ENCODE peak calls at places on chromosomes 2 and 18, in five cellular contexts. N is HCT116, H is GM23338, G is PC-3, E is OCI-LY7. D is an unnamed sample. For H4K20me1, the result is how much of the 10 kb centered on the place peaks cover.

GRCh38 chr2:200618590-200619021 is 32.8 kb downstream of the AOX1 start:
- DNase-seq in G (peak), H (no peak), N (no peak), E (peak), D (peak)

GRCh38 chr2:27053321-27053720 is 1.9 kb downstream of the AGBL5 start:
- DNase-seq in N (no peak), H (no peak), G (no peak), E (no peak), D (no peak)

GRCh38 chr2:221997100-221997499 is 301.7 kb downstream of the PAX3 start:
- DNase-seq in H (peak), N (peak), G (peak), E (no peak), D (peak)

GRCh38 chr18:58307441-58307840 is 263.4 kb downstream of the NEDD4L start:
- DNase-seq in H (no peak), E (no peak), N (no peak), G (no peak), D (no peak)

GRCh38 chr2:128563348-128563687 is 244.7 kb upstream of the HS6ST1 start:
- DNase-seq in E (no peak), H (no peak), N (no peak), G (no peak), D (no peak)

GRCh38 chr2:98487806-98488189 is 43.1 kb downstream of the INPP4A start:
- DNase-seq in N (peak), H (peak), G (peak), E (peak), D (peak)

GRCh38 chr18:58567453-58568196 is 61.3 kb downstream of the ALPK2 start:
- DNase-seq in G (peak), H (no peak), E (no peak), N (no peak), D (peak)

GRCh38 chr2:179020156-179020750 is 29.7 kb downstream of the CCDC141 start:
- DNase-seq in H (peak), N (peak), E (peak), G (peak), D (peak)

GRCh38 chr2:36812196-36812595 is 115.7 kb downstream of the VIT start:
- DNase-seq in E (no peak), H (peak), G (peak), N (peak), D (no peak)

GRCh38 chr2:146591907-146592306 is 1252.9 kb upstream of the ACVR2A start:
- DNase-seq in G (no peak), N (no peak), H (no peak), E (no peak), D (no peak)

GRCh38 chr18:34796013-34796657 is 86.0 kb downstream of the DTNA start:
- DNase-seq in E (no peak), H (no peak), N (no peak), G (no peak), D (no peak)

GRCh38 chr2:118940486-118941120 is 1.4 kb upstream of the MARCO start:
- DNase-seq in G (no peak), N (no peak), H (no peak), E (no peak), D (no peak)

GRCh38 chr2:15893689-15894325 is 46.5 kb upstream of the MYCN start:
- DNase-seq in G (no peak), E (no peak), H (no peak), N (no peak), D (no peak)

GRCh38 chr2:91477731-91478672 is 2786.5 kb downstream of the RPIA start:
- DNase-seq in N (no peak), G (peak), H (peak), E (peak), D (peak)

GRCh38 chr2:37781028-37781427 is 109.6 kb upstream of the CDC42EP3 start:
- DNase-seq in G (peak), E (no peak), N (no peak), H (no peak), D (no peak)

GRCh38 chr2:63029058-63029457 is 21.6 kb upstream of the OTX1 start:
- DNase-seq in G (peak), H (no peak), N (no peak), E (no peak), D (no peak)

GRCh38 chr2:44957656-44958327 is 16.3 kb downstream of the SIX3 start:
- DNase-seq in H (no peak), N (no peak), G (no peak), E (no peak), D (no peak)

GRCh38 chr18:41881285-41881684 is 73.7 kb upstream of the PIK3C3 start:
- DNase-seq in G (peak), H (no peak), N (no peak), E (no peak), D (no peak)

GRCh38 chr2:237585590-237586221 is 4.8 kb downstream of the RAB17 start:
- DNase-seq in H (no peak), G (no peak), E (no peak), N (no peak), D (no peak)

GRCh38 chr18:24397131-24397693 is 412 bp downstream of the OSBPL1A start:
- DNase-seq in E (peak), H (peak), G (peak), N (peak), D (peak)

GRCh38 chr18:42958353-42958752 is 157.1 kb downstream of the RIT2 start:
- DNase-seq in N (no peak), H (no peak), E (no peak), G (no peak), D (no peak)

GRCh38 chr2:172672114-172672513 is 63.5 kb upstream of the RAPGEF4 start:
- DNase-seq in E (no peak), N (no peak), H (no peak), G (peak), D (no peak)

GRCh38 chr2:160952462-160952861 is 207.8 kb upstream of the TANK start:
- DNase-seq in G (no peak), H (no peak), N (no peak), E (no peak), D (no peak)

GRCh38 chr2:210230518-210230917 is 5.3 kb upstream of the ACADL start:
- DNase-seq in G (no peak), H (peak), N (no peak), E (no peak), D (no peak)

GRCh38 chr2:226556050-226556449 is 243.6 kb downstream of the IRS1 start:
- DNase-seq in G (no peak), E (no peak), N (no peak), H (no peak), D (no peak)

GRCh38 chr18:62984656-62985315 is 269.4 kb downstream of the PHLPP1 start:
- DNase-seq in N (no peak), G (no peak), H (no peak), E (no peak), D (no peak)

GRCh38 chr18:62979172-62979571 is 263.8 kb downstream of the PHLPP1 start:
- DNase-seq in H (no peak), E (no peak), G (peak), N (no peak), D (no peak)

GRCh38 chr18:62981566-62981965 is 266.2 kb downstream of the PHLPP1 start:
- DNase-seq in H (no peak), E (no peak), G (no peak), N (no peak), D (no peak)

GRCh38 chr18:62979900-62980299 is 264.6 kb downstream of the PHLPP1 start:
- DNase-seq in G (no peak), H (peak), N (no peak), E (no peak), D (no peak)

GRCh38 chr18:62982600-62983251 is 267.4 kb downstream of the PHLPP1 start:
- DNase-seq in N (peak), H (peak), G (peak), E (peak), D (peak)
- H4K20me1 ChIP-seq in N (under half), H (under half), G (under half), E (under half), D (under half)

GRCh38 chr2:12057436-12058166 is 311.2 kb downstream of the LPIN1 start:
- DNase-seq in G (no peak), E (peak), H (no peak), N (no peak), D (no peak)
- TF ChIP-seq EZH2phosphoT487 in G (no peak), E (no peak), H (no peak), N (no peak), D (no peak)

GRCh38 chr2:133262888-133263287 is 305.4 kb downstream of the NCKAP5 start:
- DNase-seq in E (no peak), N (no peak), H (peak), G (peak), D (no peak)
- H4K20me1 ChIP-seq in E (under half), N (under half), H (under half), G (under half), D (under half)

GRCh38 chr2:47061989-47062678 is 93.0 kb downstream of the STPG4 start:
- DNase-seq in H (no peak), G (no peak), N (no peak), E (no peak), D (no peak)
- TF ChIP-seq EZH2phosphoT487 in H (no peak), G (no peak), N (no peak), E (no peak), D (no peak)

GRCh38 chr2:230722207-230722606 is 9.6 kb downstream of the CAB39 start:
- DNase-seq in E (no peak), N (no peak), G (no peak), H (no peak), D (no peak)

GRCh38 chr2:230723363-230723762 is 10.7 kb downstream of the CAB39 start:
- DNase-seq in E (no peak), N (no peak), H (no peak), G (no peak), D (no peak)

GRCh38 chr2:230719340-230719739 is 6.7 kb downstream of the CAB39 start:
- DNase-seq in N (no peak), H (no peak), E (no peak), G (no peak), D (no peak)

GRCh38 chr2:230717595-230717994 is 5.0 kb downstream of the CAB39 start:
- DNase-seq in E (peak), G (no peak), N (no peak), H (peak), D (no peak)

DNA sequence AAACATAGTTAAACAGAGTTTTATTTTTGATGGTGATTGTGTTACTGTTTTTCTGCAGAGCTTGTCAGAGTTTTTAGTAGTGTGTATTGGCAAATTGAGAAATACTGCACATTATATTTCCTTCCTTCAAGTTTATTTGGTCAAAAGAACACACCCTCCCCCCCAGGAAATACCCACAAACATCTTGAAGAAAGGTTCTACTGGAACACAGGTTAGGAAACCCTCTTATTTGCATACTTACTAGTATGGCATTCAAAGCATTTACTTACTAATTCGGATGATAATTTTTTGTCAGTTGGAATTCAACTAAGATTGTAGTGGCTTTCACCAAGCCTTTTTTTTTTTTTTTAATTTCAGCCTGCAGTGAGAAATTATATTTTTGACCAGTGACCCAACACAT is 9.1 kb downstream of the CAB39 start:
- DNase-seq in N (no peak), G (peak), H (peak), E (peak), D (no peak)
- H4K20me1 ChIP-seq in N (under half), G (half or more), H (under half), E (under half), D (half or more)

DNA sequence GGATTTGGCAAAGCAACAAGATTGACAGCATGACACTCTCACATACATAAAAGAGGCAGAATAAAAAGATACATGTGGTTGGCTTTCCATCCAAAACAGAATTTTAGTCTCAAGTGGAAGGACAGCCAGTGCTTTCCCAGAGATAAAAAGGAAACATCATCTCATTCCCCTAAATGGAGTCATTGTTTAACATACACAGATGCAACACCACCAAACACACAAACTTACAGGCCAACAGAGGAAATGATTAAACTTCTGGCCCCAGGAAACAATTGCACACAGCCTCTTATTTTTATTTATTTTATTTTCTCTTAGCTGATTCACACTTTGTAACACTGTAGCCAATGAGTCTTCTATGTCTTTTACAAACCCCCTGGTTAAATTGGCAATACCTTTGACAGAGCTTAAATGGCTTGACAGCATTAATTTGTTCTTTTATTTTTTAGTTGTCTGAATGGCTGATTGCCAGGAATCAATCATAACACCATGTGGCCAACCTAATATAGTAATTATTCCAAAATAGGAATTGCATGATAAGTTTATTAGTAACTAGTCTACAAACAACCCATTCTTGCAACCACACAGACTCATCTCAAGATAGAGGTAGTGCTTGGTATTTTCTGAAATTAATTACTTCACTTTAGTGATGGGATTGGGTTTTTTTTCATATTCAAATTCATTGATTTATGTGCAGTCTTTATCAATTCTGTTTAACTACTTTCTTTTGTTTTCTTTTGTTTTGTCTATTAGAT is 190.5 kb downstream of the RND3 start:
- DNase-seq in H (no peak), G (peak), N (no peak), E (no peak), D (no peak)
- TF ChIP-seq EZH2phosphoT487 in H (no peak), G (no peak), N (no peak), E (no peak), D (no peak)

GRCh38 chr18:79975985-79976680 is 11.7 kb downstream of the HSBP1L1 start:
- DNase-seq in N (no peak), E (no peak), G (no peak), H (no peak), D (no peak)
- H4K20me1 ChIP-seq in N (half or more), E (under half), G (under half), H (under half), D (half or more)

DNA sequence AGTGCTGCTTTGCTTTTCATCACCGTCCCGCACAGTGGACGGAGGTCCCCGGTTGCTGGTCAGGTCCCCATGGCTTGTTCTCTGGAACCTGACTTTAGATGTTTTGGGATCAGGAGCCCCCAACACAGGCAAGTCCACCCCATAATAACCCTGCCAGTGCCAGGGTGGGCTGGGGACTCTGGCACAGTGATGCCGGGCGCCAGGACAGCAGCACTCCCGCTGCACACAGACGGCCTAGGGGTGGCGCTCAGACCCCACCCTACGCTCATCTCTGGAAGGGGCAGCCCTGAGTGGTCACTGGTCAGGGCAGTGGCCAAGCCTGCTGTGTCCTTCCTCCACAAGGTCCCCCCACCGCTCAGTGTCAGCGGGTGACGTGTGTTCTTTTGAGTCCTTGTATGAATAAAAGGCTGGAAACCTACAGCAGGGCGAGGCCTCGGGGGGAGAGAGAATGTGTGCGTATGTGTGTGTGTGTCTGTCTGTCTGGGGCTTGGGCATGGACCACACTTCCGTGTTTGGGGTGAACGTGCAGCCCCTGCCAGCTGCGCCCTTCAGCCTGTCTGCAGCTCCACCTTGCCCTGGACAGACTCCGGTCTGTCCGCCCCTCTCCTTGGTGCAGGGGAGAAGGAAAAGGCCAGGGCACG is 32.3 kb downstream of the GPC1 start:
- DNase-seq in G (no peak), E (no peak), H (no peak), N (no peak), D (peak)
- TF ChIP-seq EZH2phosphoT487 in G (no peak), E (no peak), H (no peak), N (no peak), D (no peak)

DNA sequence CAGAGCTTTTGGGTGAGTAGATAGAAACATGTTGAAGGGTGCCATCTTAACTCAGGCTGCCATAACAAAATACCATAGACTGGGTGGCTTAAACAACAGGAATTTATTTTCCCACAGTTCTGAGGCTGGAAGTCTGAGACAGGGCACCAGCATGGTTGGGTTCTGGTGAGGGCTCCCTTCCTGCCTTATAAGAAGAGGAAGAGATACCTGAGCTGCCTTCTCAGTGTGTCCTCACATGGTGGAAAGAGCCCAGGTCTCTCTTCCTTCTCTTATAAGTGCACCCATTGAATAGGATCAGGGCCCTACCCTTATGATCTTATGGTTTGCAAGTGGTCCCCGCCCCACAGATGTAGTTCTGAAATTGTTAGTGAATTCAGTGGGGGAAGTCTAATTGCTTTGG is 19.3 kb downstream of the RALB start:
- DNase-seq in H (no peak), G (no peak), N (no peak), E (no peak), D (no peak)
- H4K20me1 ChIP-seq in H (under half), G (under half), N (under half), E (under half), D (under half)

GRCh38 chr2:234146087-234146826 is 95.8 kb downstream of the SPP2 start:
- DNase-seq in E (no peak), N (no peak), H (no peak), G (peak), D (no peak)
- TF ChIP-seq EZH2phosphoT487 in E (no peak), N (no peak), H (no peak), G (no peak), D (no peak)